ENCODE peak calls at places on chromosomes 4 and X, in seven cellular contexts. V is tibial artery; P is GM13977; L is endothelial cell; B is fibroblast of mammary gland; F is stimulated activated CD4-positive, alpha-beta T cell treated with anti-CD3 and anti-CD28 coated beads, Interleukin-12 subunit alpha, Interleukin-12 subunit beta, amount 100 ng/mL, for 48 hours; Q is activated CD8-positive, alpha-beta memory T cell treated with anti-CD3 and anti-CD28 coated beads, Interleukin-2, amount 10 ng/mL, durations not matched to agents 7 days and 5 days. E is an unnamed sample.

GRCh38 chrX:17206584-17206983 is 168.4 kb upstream of the NHS start:
- DNase-seq in B (no peak), Q (no peak), P (no peak), V (no peak), F (no peak), L (no peak), E (no peak)

GRCh38 chrX:122641826-122642225 is 542.3 kb upstream of the GRIA3 start:
- DNase-seq in V (no peak), B (peak; percentile 83), Q (no peak), L (no peak), F (no peak), P (no peak), E (no peak)

GRCh38 chrX:130024127-130024526 is 41.7 kb downstream of the BCORL1 start:
- DNase-seq in P (peak; percentile 89), Q (peak; percentile 92), B (peak; percentile 66), F (peak; percentile 58), L (peak; percentile 53), V (peak; percentile 86), E (peak; percentile 72)

GRCh38 chrX:44570524-44570923 is 27.9 kb upstream of the FUNDC1 start:
- DNase-seq in P (no peak), V (no peak), B (peak; percentile 50), L (no peak), Q (no peak), F (no peak), E (no peak)

GRCh38 chrX:39165185-39165584 is 363.9 kb downstream of the MID1IP1 start:
- DNase-seq in F (no peak), V (no peak), Q (no peak), L (no peak), P (no peak), B (no peak), E (no peak)

GRCh38 chrX:38652934-38653442 is 91.6 kb downstream of the TSPAN7 start:
- DNase-seq in B (no peak), Q (no peak), P (no peak), F (no peak), V (no peak), L (no peak), E (no peak)

GRCh38 chr4:6047130-6047673 is 29.0 kb upstream of the C4orf50 start:
- DNase-seq in L (no peak), P (no peak), V (no peak), Q (no peak), F (no peak), B (no peak), E (no peak)

GRCh38 chr4:60582167-60582566 is 618.0 kb upstream of the ADGRL3 start:
- DNase-seq in F (no peak), Q (no peak), P (no peak), V (no peak), B (no peak), L (no peak), E (no peak)

GRCh38 chr4:98604723-98605122 is 53.7 kb downstream of the TSPAN5 start:
- DNase-seq in L (no peak), Q (no peak), B (peak; percentile 50), F (no peak), V (no peak), P (no peak), E (no peak)

GRCh38 chr4:106681381-106681921 is 312.9 kb upstream of the GIMD1 start:
- DNase-seq in P (no peak), B (no peak), F (no peak), L (no peak), Q (no peak), V (no peak), E (no peak)

GRCh38 chr4:183522821-183523220 is 18.0 kb downstream of the ING2 start:
- DNase-seq in B (no peak), L (no peak), Q (no peak), P (no peak), F (no peak), V (no peak), E (no peak)

GRCh38 chr4:122832732-122833131 is 6.1 kb downstream of the FGF2 start:
- DNase-seq in B (no peak), V (no peak), Q (no peak), F (no peak), L (no peak), P (no peak), E (no peak)

GRCh38 chr4:164224871-164225270 is 529.1 kb upstream of the SMIM31 start:
- DNase-seq in Q (no peak), V (no peak), P (no peak), F (no peak), B (no peak), L (no peak), E (no peak)

GRCh38 chr4:37826282-37827029 is at the start of gene PGM2:
- DNase-seq in L (peak; percentile 81), Q (peak; percentile 93), B (peak; percentile 77), V (peak; percentile 93), P (peak; percentile 94), F (peak; percentile 86), E (peak; percentile 92)

GRCh38 chrX:1466232-1466661 is 13.5 kb upstream of the ASMTL start:
- DNase-seq in F (no peak), B (no peak), P (no peak), Q (peak; percentile 39), L (no peak), V (peak; percentile 60), E (no peak)

GRCh38 chrX:119055650-119056049 is 17.1 kb upstream of the CT47C1 start:
- DNase-seq in B (no peak), V (no peak), F (no peak), L (no peak), Q (no peak), P (no peak), E (no peak)

GRCh38 chr4:173252024-173252935 is 81.9 kb downstream of the HMGB2 start:
- DNase-seq in V (no peak), Q (no peak), F (no peak), P (peak; percentile 21), B (peak; percentile 99), L (no peak), E (no peak)

GRCh38 chr4:24917076-24917856 is 4.4 kb upstream of the CCDC149 start:
- DNase-seq in B (no peak), L (no peak), P (no peak), V (no peak), Q (no peak), F (no peak), E (no peak)

GRCh38 chr4:8893624-8894423 is 22.2 kb upstream of the HMX1 start:
- DNase-seq in L (no peak), V (no peak), F (no peak), P (no peak), B (no peak), Q (no peak), E (no peak)

GRCh38 chr4:12679217-12679616 is 804.9 kb downstream of the RAB28 start:
- DNase-seq in V (no peak), L (no peak), P (no peak), Q (no peak), B (peak; percentile 3), F (no peak), E (no peak)

GRCh38 chr4:73329300-73329699 is 70.7 kb upstream of the ANKRD17 start:
- DNase-seq in P (no peak), Q (no peak), L (no peak), B (no peak), F (no peak), V (no peak), E (no peak)

GRCh38 chrX:6227445-6227820 is 1.2 kb downstream of the NLGN4X start:
- DNase-seq in F (no peak), V (no peak), B (no peak), L (peak; percentile 5), P (no peak), Q (no peak), E (no peak)

GRCh38 chr4:156515295-156515694 is 456.3 kb downstream of the PDGFC start:
- DNase-seq in P (no peak), L (no peak), B (peak; percentile 10), F (no peak), V (no peak), Q (no peak), E (no peak)

GRCh38 chrX:1496076-1496475 is 40.9 kb downstream of the P2RY8 start:
- DNase-seq in B (no peak), V (no peak), Q (peak; percentile 37), F (no peak), L (no peak), P (no peak), E (no peak)

GRCh38 chrX:2901367-2902036 is 27.6 kb downstream of the ARSD start:
- DNase-seq in L (no peak), V (no peak), F (no peak), B (peak; percentile 3), P (no peak), Q (no peak), E (no peak)

GRCh38 chr4:11228575-11228974 is 200.1 kb downstream of the HS3ST1 start:
- DNase-seq in L (no peak), V (no peak), B (no peak), Q (no peak), F (no peak), P (no peak), E (no peak)

GRCh38 chrX:118974088-118974907 is at the start of gene LONRF3:
- DNase-seq in F (peak; percentile 51), P (peak; percentile 50), Q (peak; percentile 50), V (peak; percentile 89), L (peak; percentile 17), B (peak; percentile 42), E (no peak)